ENCODE peak calls at places on chromosomes 4 and X, in ten cellular contexts. N is NCI-H345; K is Panc1; Q is head of caudate nucleus; X is T47D; C is dorsolateral prefrontal cortex; S is T follicular helper cell; L is activated naive CD4-positive, alpha-beta T cell treated with Interleukin-2 at 50 U/mL for 16 hours; B is KBM-7; O is right lobe of liver. D is an unnamed sample.

GRCh38 chr4:81215219-81215892 is at the start of gene PRKG2:
- DNase-seq in N (peak), O (no peak), K (no peak), Q (peak), X (no peak), L (no peak), B (no peak), C (no peak), S (no peak), D (no peak)

GRCh38 chrX:40012039-40012799 is 85.5 kb downstream of the BCOR start:
- DNase-seq in K (no peak), B (no peak), N (peak), O (peak), C (no peak), S (no peak), Q (no peak), L (peak), X (peak), D (no peak)

GRCh38 chr4:37922323-37922722 is 31.4 kb downstream of the TBC1D1 start:
- DNase-seq in X (no peak), S (no peak), K (no peak), B (no peak), O (no peak), L (no peak), Q (no peak), N (no peak), C (no peak), D (no peak)

GRCh38 chr4:102493794-102494193 is 7.4 kb upstream of the NFKB1 start:
- DNase-seq in C (no peak), B (peak), L (no peak), S (no peak), Q (no peak), N (peak), K (no peak), O (no peak), X (no peak), D (no peak)

GRCh38 chr4:152323221-152323620 is 212.7 kb downstream of the FBXW7 start:
- DNase-seq in B (no peak), C (no peak), O (no peak), Q (no peak), X (no peak), K (no peak), L (no peak), N (no peak), S (no peak), D (no peak)

GRCh38 chr4:15423285-15423711 is 4.5 kb upstream of the C1QTNF7 start:
- DNase-seq in O (no peak), X (no peak), K (no peak), C (no peak), N (no peak), S (no peak), Q (no peak), B (no peak), L (no peak), D (no peak)

GRCh38 chr4:84661191-84661944 is 78.4 kb downstream of the CDS1 start:
- DNase-seq in X (no peak), S (no peak), N (no peak), L (no peak), K (no peak), B (no peak), Q (no peak), C (no peak), O (no peak), D (no peak)

GRCh38 chr4:26267087-26267486 is 53.7 kb upstream of the RBPJ start:
- DNase-seq in S (no peak), O (no peak), K (no peak), X (no peak), N (no peak), L (no peak), B (no peak), Q (no peak), C (no peak), D (no peak)

GRCh38 chr4:183469936-183470335 is 25.5 kb downstream of the CDKN2AIP start:
- DNase-seq in O (no peak), B (no peak), X (no peak), S (no peak), Q (no peak), C (no peak), L (no peak), K (no peak), N (no peak), D (no peak)

GRCh38 chr4:127870688-127871087 is 10.0 kb upstream of the PLK4 start:
- DNase-seq in B (no peak), C (no peak), S (no peak), X (peak), O (no peak), K (no peak), N (no peak), Q (no peak), L (no peak), D (no peak)

GRCh38 chrX:123884809-123885408 is 25.1 kb downstream of the XIAP start:
- DNase-seq in X (peak), L (no peak), Q (peak), S (no peak), N (no peak), K (peak), O (no peak), B (peak), C (no peak), D (peak)

GRCh38 chr4:41454393-41454792 is 83.6 kb upstream of the LIMCH1 start:
- DNase-seq in X (no peak), S (no peak), K (no peak), L (no peak), Q (no peak), O (no peak), C (no peak), B (no peak), N (peak), D (no peak)

GRCh38 chr4:133865606-133866327 is 335.8 kb downstream of the PABPC4L start:
- DNase-seq in B (no peak), C (no peak), Q (no peak), K (peak), O (no peak), S (no peak), N (no peak), X (no peak), L (no peak), D (no peak)

GRCh38 chr4:3421470-3421869 is 20.3 kb upstream of the HGFAC start:
- DNase-seq in C (no peak), X (no peak), K (no peak), S (no peak), N (no peak), L (no peak), B (no peak), O (peak), Q (no peak), D (no peak)

GRCh38 chrX:110317820-110318663 is at the start of gene AMMECR1:
- DNase-seq in N (peak), L (peak), X (peak), C (peak), O (peak), B (peak), K (no peak), Q (peak), S (peak), D (peak)

GRCh38 chr4:40998680-40999358 is 215.5 kb downstream of the APBB2 start:
- DNase-seq in B (no peak), C (no peak), L (no peak), X (no peak), N (no peak), K (no peak), Q (no peak), O (no peak), S (no peak), D (no peak)

GRCh38 chr4:36165256-36166005 is 78.9 kb downstream of the ARAP2 start:
- DNase-seq in S (no peak), O (no peak), Q (no peak), N (no peak), C (no peak), X (no peak), L (no peak), B (no peak), K (no peak), D (no peak)

GRCh38 chr4:101695176-101695575 is 95.4 kb upstream of the BANK1 start:
- DNase-seq in O (no peak), N (no peak), C (no peak), B (no peak), L (no peak), S (no peak), Q (no peak), X (no peak), K (no peak), D (no peak)

GRCh38 chrX:154059231-154059630 is 38.3 kb downstream of the MECP2 start:
- DNase-seq in S (no peak), C (no peak), L (no peak), O (no peak), K (no peak), X (no peak), N (no peak), Q (no peak), B (no peak), D (no peak)

GRCh38 chr4:72567821-72568620 is 1.0 kb downstream of the ADAMTS3 start:
- DNase-seq in B (peak), O (peak), X (peak), N (peak), K (no peak), Q (peak), S (no peak), C (peak), L (no peak), D (no peak)

GRCh38 chr4:8215001-8215427 is 15.9 kb downstream of the SH3TC1 start:
- DNase-seq in C (no peak), K (no peak), B (no peak), L (no peak), S (no peak), N (peak), X (peak), Q (no peak), O (peak), D (no peak)

D was measured in CD4-positive, CD25-positive, alpha-beta regulatory T cell.